ENCODE peak calls at places on chromosomes 3 and 15, in nine cellular contexts. M, S, Z, L, J, K, R, W and A are unnamed samples. For H3K27me3 and H3K36me3, the result is how much of the 10 kb centered on the place peaks cover.

GRCh38 chr15:27648359-27648758 is 450.8 kb downstream of the OCA2 start:
- DNase-seq in M (no peak), S (no peak), Z (no peak), L (no peak), J (no peak), K (no peak), R (no peak), W (no peak), A (no peak)

GRCh38 chr15:57785959-57786358 is 79.4 kb downstream of the POLR2M start:
- DNase-seq in M (no peak), S (no peak), Z (no peak), L (no peak), J (no peak), K (no peak), R (no peak), W (no peak), A (no peak)

GRCh38 chr3:155323063-155323666 is 29.7 kb upstream of the STRIT1 start:
- DNase-seq in M (no peak), S (no peak), Z (no peak), L (peak), J (peak), K (peak), R (peak), W (no peak), A (peak)

GRCh38 chr3:43190682-43191081 is 84.8 kb upstream of the POMGNT2 start:
- DNase-seq in M (no peak), S (no peak), Z (no peak), L (no peak), J (peak), K (peak), R (no peak), W (no peak), A (peak)

GRCh38 chr3:129514563-129514962 is 13.9 kb upstream of the RHO start:
- DNase-seq in M (no peak), S (no peak), Z (no peak), L (no peak), J (no peak), K (no peak), R (no peak), W (no peak), A (no peak)

GRCh38 chr15:62124176-62124952 is 40.7 kb downstream of the C2CD4B start:
- DNase-seq in M (no peak), S (no peak), Z (no peak), L (no peak), J (no peak), K (peak), R (no peak), W (no peak), A (no peak)

GRCh38 chr15:70356919-70357318 is 259.2 kb upstream of the TLE3 start:
- DNase-seq in M (no peak), S (no peak), Z (no peak), L (no peak), J (no peak), K (peak), R (no peak), W (peak), A (peak)

GRCh38 chr3:192339214-192339613 is 388.1 kb downstream of the FGF12 start:
- DNase-seq in M (no peak), S (no peak), Z (no peak), L (no peak), J (no peak), K (no peak), R (no peak), W (no peak), A (no peak)

GRCh38 chr3:54573922-54574321 is 353.9 kb downstream of the LRTM1 start:
- DNase-seq in M (no peak), S (no peak), Z (no peak), L (no peak), J (no peak), K (no peak), R (no peak), W (no peak), A (no peak)

GRCh38 chr3:85846940-85847339 is 888.2 kb downstream of the CADM2 start:
- DNase-seq in M (no peak), S (no peak), Z (no peak), L (no peak), J (peak), K (no peak), R (no peak), W (no peak), A (no peak)

GRCh38 chr15:78264304-78265136 is at the start of gene DNAJA4:
- DNase-seq in M (peak), S (peak), Z (peak), L (no peak), J (peak), K (peak), R (peak), W (peak), A (no peak)

GRCh38 chr15:49901867-49902775 is 216.9 kb downstream of the ATP8B4 start:
- DNase-seq in M (no peak), S (no peak), Z (no peak), L (no peak), J (peak), K (peak), R (no peak), W (no peak), A (peak)

GRCh38 chr3:96959902-96960596 is 145.7 kb downstream of the EPHA6 start:
- DNase-seq in M (no peak), S (no peak), Z (no peak), L (no peak), J (peak), K (no peak), R (no peak), W (no peak), A (no peak)

GRCh38 chr15:25810631-25811077 is 52.5 kb downstream of the ATP10A start:
- DNase-seq in M (no peak), S (no peak), Z (no peak), L (no peak), J (no peak), K (peak), R (no peak), W (no peak), A (no peak)

GRCh38 chr3:123341871-123342630 is 106.8 kb downstream of the ADCY5 start:
- DNase-seq in M (no peak), S (no peak), Z (peak), L (no peak), J (no peak), K (no peak), R (no peak), W (peak), A (no peak)

GRCh38 chr15:52651868-52652267 is 27.3 kb downstream of the ATOSA start:
- DNase-seq in M (no peak), S (no peak), Z (peak), L (peak), J (peak), K (peak), R (peak), W (peak), A (peak)

GRCh38 chr3:156459434-156459833 is 95.5 kb downstream of the SSR3 start:
- DNase-seq in M (no peak), S (no peak), Z (no peak), L (no peak), J (no peak), K (no peak), R (no peak), W (peak), A (no peak)

GRCh38 chr3:125150525-125151436 is 61.8 kb downstream of the SLC12A8 start:
- DNase-seq in M (no peak), S (peak), Z (no peak), L (peak), J (peak), K (no peak), R (peak), W (no peak), A (peak)

GRCh38 chr15:73319460-73320245 is 49.1 kb downstream of the HCN4 start:
- DNase-seq in M (peak), S (no peak), Z (no peak), L (no peak), J (no peak), K (no peak), R (no peak), W (no peak), A (no peak)

GRCh38 chr3:128174645-128175590 is 21.6 kb downstream of the EEFSEC start:
- DNase-seq in M (no peak), S (no peak), Z (no peak), L (no peak), J (no peak), K (no peak), R (no peak), W (no peak), A (no peak)

GRCh38 chr3:39388741-39389248 is 5.6 kb downstream of the SLC25A38 start:
- DNase-seq in M (no peak), S (no peak), Z (no peak), L (no peak), J (no peak), K (no peak), R (no peak), W (no peak), A (no peak)

GRCh38 chr3:138675393-138675792 is 66.8 kb downstream of the FAIM start:
- DNase-seq in M (no peak), S (no peak), Z (no peak), L (no peak), J (peak), K (peak), R (no peak), W (no peak), A (no peak)

GRCh38 chr3:44885618-44886017 is 11.2 kb downstream of the TGM4 start:
- DNase-seq in M (no peak), S (no peak), Z (no peak), L (peak), J (peak), K (peak), R (no peak), W (no peak), A (peak)

GRCh38 chr3:148962513-148962912 is 28.8 kb upstream of the GYG1 start:
- DNase-seq in M (no peak), S (no peak), Z (no peak), L (peak), J (peak), K (peak), R (no peak), W (no peak), A (peak)

GRCh38 chr3:86938706-86939105 is 52.2 kb downstream of the VGLL3 start:
- DNase-seq in M (no peak), S (no peak), Z (no peak), L (no peak), J (peak), K (peak), R (no peak), W (no peak), A (peak)

GRCh38 chr15:34725565-34725964 is 29.2 kb downstream of the GJD2 start:
- DNase-seq in M (no peak), S (no peak), Z (no peak), L (no peak), J (no peak), K (peak), R (no peak), W (no peak), A (no peak)

GRCh38 chr3:96022676-96023075 is 791.7 kb upstream of the EPHA6 start:
- DNase-seq in M (no peak), S (no peak), Z (no peak), L (no peak), J (no peak), K (no peak), R (no peak), W (no peak), A (no peak)

GRCh38 chr15:80749589-80749988 is 29.6 kb upstream of the CEMIP start:
- DNase-seq in M (peak), S (no peak), Z (no peak), L (no peak), J (no peak), K (no peak), R (no peak), W (no peak), A (no peak)

GRCh38 chr15:72907733-72908132 is 124.2 kb upstream of the ADPGK start:
- DNase-seq in M (no peak), S (no peak), Z (peak), L (no peak), J (no peak), K (no peak), R (no peak), W (peak), A (no peak)

GRCh38 chr3:196632033-196632751 is 7.3 kb upstream of the NRROS start:
- DNase-seq in M (peak), S (peak), Z (peak), L (peak), J (peak), K (peak), R (peak), W (peak), A (peak)

GRCh38 chr3:148873928-148874326 is 8.8 kb downstream of the CPA3 start:
- DNase-seq in M (no peak), S (no peak), Z (no peak), L (no peak), J (no peak), K (peak), R (no peak), W (no peak), A (no peak)

GRCh38 chr3:178517665-178518366 is 18.4 kb upstream of the KCNMB2 start:
- DNase-seq in M (no peak), S (no peak), Z (no peak), L (no peak), J (no peak), K (no peak), R (no peak), W (no peak), A (no peak)

GRCh38 chr3:172607305-172608121 is 84.3 kb upstream of the TNFSF10 start:
- DNase-seq in M (no peak), S (no peak), Z (no peak), L (no peak), J (peak), K (peak), R (no peak), W (no peak), A (peak)
- H3K4me3 ChIP-seq in M (no peak), S (no peak), Z (no peak), L (no peak), J (no peak), K (no peak), R (no peak), W (no peak), A (no peak)

GRCh38 chr3:112467584-112467983 is 31.7 kb downstream of the BTLA start:
- DNase-seq in M (no peak), S (no peak), Z (no peak), L (no peak), J (no peak), K (no peak), R (no peak), W (no peak), A (no peak)

GRCh38 chr3:112466041-112466440 is 33.2 kb downstream of the BTLA start:
- DNase-seq in M (no peak), S (no peak), Z (no peak), L (no peak), J (no peak), K (no peak), R (no peak), W (no peak), A (no peak)

GRCh38 chr3:112463250-112463649 is 36.0 kb downstream of the BTLA start:
- DNase-seq in M (no peak), S (no peak), Z (no peak), L (no peak), J (no peak), K (no peak), R (no peak), W (no peak), A (no peak)

GRCh38 chr3:112460519-112460918 is 38.8 kb downstream of the BTLA start:
- DNase-seq in M (no peak), S (no peak), Z (no peak), L (no peak), J (no peak), K (no peak), R (no peak), W (no peak), A (no peak)

DNA sequence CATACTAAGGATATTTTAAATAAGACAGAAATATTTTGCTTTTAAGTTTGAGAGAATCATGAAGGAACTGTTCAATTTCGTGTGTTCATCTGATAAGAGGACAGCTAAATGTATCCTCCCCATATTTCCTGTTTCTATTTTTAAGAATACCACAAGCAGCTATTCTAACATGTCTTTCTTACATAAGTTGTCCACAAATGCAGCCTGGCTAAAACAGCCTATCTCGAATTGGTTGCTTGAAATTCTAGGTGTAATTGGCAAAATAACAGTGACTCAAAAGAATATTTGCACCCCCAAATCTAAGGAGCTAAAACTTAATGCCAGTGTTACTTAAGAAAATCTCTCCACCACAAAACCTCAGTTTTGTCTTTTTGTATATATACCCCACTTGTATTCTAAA is 35.0 kb downstream of the BTLA start:
- DNase-seq in M (no peak), S (no peak), Z (no peak), L (no peak), J (no peak), K (no peak), R (no peak), W (no peak), A (no peak)
- H3K27me3 ChIP-seq in M (under half), S (under half), Z (under half), L (under half), J (under half), K (under half), R (under half), W (under half), A (under half)

GRCh38 chr15:41734079-41734478 is 40.2 kb upstream of the MAPKBP1 start:
- DNase-seq in M (no peak), S (no peak), Z (no peak), L (no peak), J (no peak), K (peak), R (no peak), W (no peak), A (no peak)
- H3K36me3 ChIP-seq in M (under half), S (under half), Z (under half), L (under half), J (under half), K (under half), R (under half), W (half or more), A (under half)

GRCh38 chr3:162492446-162493081 is 996.0 kb downstream of the OTOL1 start:
- DNase-seq in M (no peak), S (no peak), Z (no peak), L (no peak), J (peak), K (peak), R (no peak), W (no peak), A (peak)
- H3K4me3 ChIP-seq in M (no peak), S (no peak), Z (no peak), L (no peak), J (no peak), K (no peak), R (no peak), W (no peak), A (no peak)

GRCh38 chr15:101115318-101115886 is 136.4 kb downstream of the CHSY1 start:
- DNase-seq in M (no peak), S (no peak), Z (no peak), L (no peak), J (no peak), K (no peak), R (no peak), W (no peak), A (no peak)
- H3K27me3 ChIP-seq in M (under half), S (under half), Z (under half), L (under half), J (under half), K (under half), R (under half), W (under half), A (under half)

GRCh38 chr15:89320200-89320599 is 14.4 kb downstream of the POLG start:
- DNase-seq in M (no peak), S (no peak), Z (no peak), L (no peak), J (no peak), K (no peak), R (no peak), W (no peak), A (no peak)
- H3K36me3 ChIP-seq in M (under half), S (half or more), Z (under half), L (half or more), J (under half), K (half or more), R (under half), W (half or more), A (half or more)